ENCODE peak calls at places on chromosome 12, in ten cellular contexts. H is heart right ventricle; R is lower lobe of right lung; J is prostate gland; T is right atrium auricular region; E is IMR-90; N is dorsolateral prefrontal cortex; S is PC-9; Y is tibial artery; Q is CD8-positive, alpha-beta T cell. C is an unnamed sample.

GRCh38 chr12:49111206-49111605 is 559 bp upstream of the LMBR1L start:
- DNase-seq in R (no peak), Y (no peak), T (no peak), S (no peak), E (no peak), J (no peak), N (no peak), H (no peak), Q (no peak), C (no peak)

GRCh38 chr12:49582840-49583239 is 14.9 kb upstream of the MCRS1 start:
- DNase-seq in S (no peak), T (no peak), E (peak; percentile 14), H (no peak), Q (no peak), R (no peak), N (no peak), J (no peak), Y (no peak), C (no peak)

GRCh38 chr12:57837779-57838562 is 8.6 kb downstream of the CTDSP2 start:
- DNase-seq in Q (peak; percentile 56), J (no peak), N (no peak), S (no peak), E (peak; percentile 78), Y (peak; percentile 62), T (peak; percentile 73), R (peak; percentile 72), H (peak; percentile 43), C (no peak)

GRCh38 chr12:2794261-2794735 is 472 bp upstream of the FKBP4 start:
- DNase-seq in T (no peak), Q (peak; percentile 38), E (no peak), R (peak; percentile 54), S (no peak), N (peak; percentile 25), Y (peak; percentile 23), J (peak; percentile 61), H (no peak), C (no peak)

GRCh38 chr12:108310489-108310888 is 28.6 kb downstream of the CMKLR1 start:
- DNase-seq in J (no peak), S (no peak), T (no peak), Y (no peak), N (no peak), H (no peak), E (no peak), Q (no peak), R (no peak), C (no peak)

GRCh38 chr12:79233341-79233761 is 368.8 kb downstream of the SYT1 start:
- DNase-seq in Q (no peak), T (no peak), R (no peak), J (no peak), Y (no peak), N (no peak), E (no peak), S (no peak), H (no peak), C (no peak)

GRCh38 chr12:64687816-64688599 is 71.2 kb downstream of the GNS start:
- DNase-seq in S (no peak), J (peak; percentile 72), E (peak; percentile 58), Q (peak; percentile 40), T (no peak), N (no peak), R (no peak), H (no peak), Y (no peak), C (peak; percentile 49)

GRCh38 chr12:32136404-32136803 is 29.8 kb downstream of the BICD1 start:
- DNase-seq in Y (no peak), Q (no peak), N (no peak), J (no peak), R (no peak), S (no peak), H (no peak), E (no peak), T (no peak), C (no peak)

GRCh38 chr12:123705935-123706334 is 6.2 kb upstream of the ATP6V0A2 start:
- DNase-seq in Q (no peak), S (no peak), T (no peak), R (no peak), J (no peak), N (no peak), E (no peak), H (no peak), Y (no peak), C (no peak)

GRCh38 chr12:46699986-46700385 is 125.8 kb downstream of the SLC38A4 start:
- DNase-seq in J (no peak), R (no peak), S (no peak), E (no peak), N (no peak), Q (no peak), Y (no peak), H (no peak), T (no peak), C (no peak)

GRCh38 chr12:122099280-122099749 is 20.8 kb downstream of the MLXIP start:
- DNase-seq in H (no peak), E (no peak), Y (no peak), J (no peak), S (no peak), N (no peak), T (no peak), Q (no peak), R (no peak), C (no peak)

GRCh38 chr12:21989819-21990412 is 48.7 kb upstream of the ABCC9 start:
- DNase-seq in H (no peak), J (no peak), T (no peak), R (no peak), N (no peak), Q (no peak), S (no peak), E (peak; percentile 66), Y (no peak), C (no peak)

GRCh38 chr12:128844031-128844635 is 9.1 kb upstream of the GLT1D1 start:
- DNase-seq in J (no peak), H (no peak), S (no peak), Y (no peak), Q (no peak), E (no peak), R (peak; percentile 56), T (no peak), N (no peak), C (no peak)

GRCh38 chr12:95605087-95605486 is 53.8 kb upstream of the USP44 start:
- DNase-seq in Q (no peak), T (no peak), J (no peak), N (no peak), Y (no peak), E (peak; percentile 77), R (no peak), S (peak; percentile 83), H (no peak), C (no peak)

GRCh38 chr12:120620624-120621023 is 19.8 kb upstream of the CABP1 start:
- DNase-seq in S (peak; percentile 84), E (no peak), J (no peak), R (no peak), Y (no peak), T (no peak), N (no peak), H (no peak), Q (no peak), C (no peak)

GRCh38 chr12:27024291-27024690 is 1.9 kb downstream of the MED21 start:
- DNase-seq in N (no peak), E (peak; percentile 12), S (no peak), Q (no peak), R (no peak), H (no peak), J (no peak), T (no peak), Y (no peak), C (no peak)
- H3K4me3 ChIP-seq in N (peak overlapping the region; percentile 91), E (no peak overlapping the region), S (no peak overlapping the region), Q (no peak overlapping the region), R (no peak overlapping the region), H (no peak overlapping the region), J (no peak overlapping the region), T (no peak overlapping the region), Y (peak overlapping the region; percentile 70), C (no peak overlapping the region)

DNA sequence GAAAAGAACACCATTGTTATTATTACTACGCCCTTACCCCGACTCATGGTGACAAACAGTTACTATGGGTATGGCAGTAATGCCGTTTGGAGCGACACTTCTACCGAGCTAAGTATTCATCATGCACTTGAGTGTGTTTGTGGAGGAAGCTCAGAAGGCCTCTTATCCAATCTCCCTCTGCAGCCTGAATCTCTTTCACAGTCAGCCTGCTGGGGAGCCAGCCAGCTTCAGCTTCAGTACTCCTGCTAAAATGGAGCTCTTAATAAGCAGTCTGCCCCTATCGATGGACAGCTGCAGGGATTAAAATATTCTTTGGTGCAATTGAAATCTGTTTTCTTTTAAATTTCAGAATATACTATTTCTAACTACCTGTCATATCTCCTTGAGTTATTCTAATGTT is 24.7 kb upstream of the ATP5MC2 start:
- DNase-seq in H (no peak), R (no peak), Q (no peak), S (no peak), T (no peak), N (no peak), E (no peak), J (no peak), Y (no peak), C (no peak)
- H3K27me3 ChIP-seq in H (peaks cover 45% of the 10 kb centered on the region), R (peaks cover 71% of the 10 kb centered on the region), Q (peaks cover 28% of the 10 kb centered on the region), S (peaks cover 17% of the 10 kb centered on the region), T (no peaks in the 10 kb centered on the region), N (peaks cover 5% of the 10 kb centered on the region), E (peaks cover 64% of the 10 kb centered on the region), J (peaks cover under 1% of the 10 kb centered on the region), Y (peaks cover 1% of the 10 kb centered on the region), C (peaks cover 30% of the 10 kb centered on the region)

GRCh38 chr12:132635076-132635955 is 16.7 kb downstream of the P2RX2 start:
- DNase-seq in N (no peak), Y (no peak), J (no peak), Q (no peak), E (no peak), S (no peak), R (no peak), T (no peak), H (no peak), C (no peak)

GRCh38 chr12:132633398-132633797 is 14.8 kb downstream of the P2RX2 start:
- DNase-seq in S (no peak), Y (no peak), N (no peak), E (no peak), R (no peak), Q (no peak), H (no peak), J (no peak), T (no peak), C (no peak)

GRCh38 chr12:132632521-132633228 is 14.1 kb downstream of the P2RX2 start:
- DNase-seq in N (no peak), H (no peak), R (no peak), E (no peak), J (no peak), S (no peak), Q (no peak), Y (no peak), T (no peak), C (no peak)

GRCh38 chr12:132634411-132634990 is 15.9 kb downstream of the P2RX2 start:
- DNase-seq in J (no peak), T (no peak), S (no peak), R (no peak), Y (no peak), E (no peak), N (no peak), H (no peak), Q (no peak), C (no peak)

GRCh38 chr12:132633901-132634300 is 15.3 kb downstream of the P2RX2 start:
- DNase-seq in T (no peak), J (no peak), Q (no peak), R (no peak), H (no peak), N (no peak), Y (no peak), E (no peak), S (no peak), C (no peak)
- TF ChIP-seq CTCF in T (no peak), J (no peak), Q (no peak), R (no peak), H (no peak), N (no peak), Y (no peak), E (no peak), S (no peak), C (no peak)

GRCh38 chr12:93215290-93215678 is 162.4 kb upstream of the NUDT4 start:
- DNase-seq in E (no peak), T (no peak), S (no peak), R (no peak), N (no peak), H (no peak), J (no peak), Q (no peak), Y (no peak), C (no peak)
- H3K4me3 ChIP-seq in E (no peak overlapping the region), T (no peak overlapping the region), S (no peak overlapping the region), R (no peak overlapping the region), N (no peak overlapping the region), H (no peak overlapping the region), J (no peak overlapping the region), Q (no peak overlapping the region), Y (no peak overlapping the region), C (no peak overlapping the region)